ENCODE peak calls at places on chromosomes 1 and 21, in eight cellular contexts. P, B, O, I, S, A, H and T are unnamed samples.

GRCh38 chr1:155127105-155127671 is 488 bp upstream of the EFNA1 start:
- DNase-seq in P (peak; percentile 88), B (no peak), O (no peak), I (peak; percentile 82), S (peak; percentile 82), A (peak; percentile 76), H (peak; percentile 16), T (peak; percentile 19)

GRCh38 chr1:206723500-206724472 is 39.1 kb downstream of the MAPKAPK2 start:
- DNase-seq in P (peak; percentile 45), B (no peak), O (no peak), I (peak; percentile 95), S (peak; percentile 66), A (no peak), H (peak; percentile 85), T (no peak)

GRCh38 chr1:87279966-87280535 is 48.6 kb upstream of the LMO4 start:
- DNase-seq in P (no peak), B (peak; percentile 9), O (peak; percentile 29), I (peak; percentile 21), S (no peak), A (peak; percentile 5), H (no peak), T (no peak)

GRCh38 chr1:67755160-67755559 is 70.2 kb downstream of the GADD45A start:
- DNase-seq in P (no peak), B (peak; percentile 43), O (peak; percentile 41), I (no peak), S (no peak), A (no peak), H (no peak), T (no peak)

GRCh38 chr21:32562426-32562825 is 22.9 kb downstream of the TCP10L start:
- DNase-seq in P (peak; percentile 55), B (no peak), O (no peak), I (peak; percentile 89), S (no peak), A (peak; percentile 9), H (peak; percentile 91), T (no peak)

GRCh38 chr1:34113362-34113761 is 51.7 kb downstream of the CSMD2 start:
- DNase-seq in P (peak; percentile 18), B (no peak), O (peak; percentile 51), I (no peak), S (no peak), A (no peak), H (no peak), T (no peak)

GRCh38 chr1:11990303-11991032 is 10.2 kb downstream of the MFN2 start:
- DNase-seq in P (no peak), B (no peak), O (no peak), I (no peak), S (no peak), A (no peak), H (no peak), T (no peak)

GRCh38 chr1:204323887-204324286 is 35.8 kb downstream of the PLEKHA6 start:
- DNase-seq in P (peak; percentile 85), B (no peak), O (no peak), I (peak; percentile 44), S (no peak), A (peak; percentile 81), H (peak; percentile 58), T (no peak)

GRCh38 chr21:33266784-33267135 is 593 bp downstream of the IL10RB start:
- DNase-seq in P (no peak), B (peak; percentile 77), O (peak; percentile 52), I (no peak), S (no peak), A (no peak), H (no peak), T (peak; percentile 61)

GRCh38 chr1:10213186-10213585 is 2.8 kb downstream of the KIF1B start:
- DNase-seq in P (no peak), B (no peak), O (no peak), I (no peak), S (no peak), A (no peak), H (no peak), T (no peak)

GRCh38 chr1:212760126-212760823 is 31.3 kb downstream of the NSL1 start:
- DNase-seq in P (peak; percentile 12), B (peak; percentile 70), O (peak; percentile 33), I (peak; percentile 31), S (peak; percentile 23), A (peak; percentile 17), H (peak; percentile 11), T (peak; percentile 26)

GRCh38 chr1:17494114-17494729 is 45.3 kb upstream of the ARHGEF10L start:
- DNase-seq in P (peak; percentile 73), B (peak; percentile 75), O (peak; percentile 70), I (peak; percentile 77), S (peak; percentile 81), A (peak; percentile 68), H (peak; percentile 62), T (peak; percentile 60)

GRCh38 chr1:230210326-230210978 is 143.4 kb downstream of the GALNT2 start:
- DNase-seq in P (no peak), B (peak; percentile 3), O (no peak), I (peak; percentile 40), S (peak; percentile 10), A (peak; percentile 48), H (no peak), T (no peak)

GRCh38 chr1:205837380-205837970 is 12.5 kb downstream of the PM20D1 start:
- DNase-seq in P (no peak), B (no peak), O (no peak), I (no peak), S (no peak), A (no peak), H (no peak), T (no peak)

GRCh38 chr1:146036990-146037646 is 15.6 kb upstream of the HJV start:
- DNase-seq in P (peak; percentile 84), B (peak; percentile 88), O (peak; percentile 84), I (peak; percentile 90), S (peak; percentile 90), A (peak; percentile 95), H (peak; percentile 90), T (peak; percentile 85)

GRCh38 chr1:146036241-146036989 is 14.9 kb upstream of the HJV start:
- DNase-seq in P (no peak), B (no peak), O (peak; percentile 44), I (no peak), S (no peak), A (no peak), H (no peak), T (no peak)

GRCh38 chr1:146034976-146035469 is 13.5 kb upstream of the HJV start:
- DNase-seq in P (no peak), B (peak; percentile 35), O (peak; percentile 46), I (peak; percentile 56), S (peak; percentile 48), A (no peak), H (no peak), T (no peak)

DNA sequence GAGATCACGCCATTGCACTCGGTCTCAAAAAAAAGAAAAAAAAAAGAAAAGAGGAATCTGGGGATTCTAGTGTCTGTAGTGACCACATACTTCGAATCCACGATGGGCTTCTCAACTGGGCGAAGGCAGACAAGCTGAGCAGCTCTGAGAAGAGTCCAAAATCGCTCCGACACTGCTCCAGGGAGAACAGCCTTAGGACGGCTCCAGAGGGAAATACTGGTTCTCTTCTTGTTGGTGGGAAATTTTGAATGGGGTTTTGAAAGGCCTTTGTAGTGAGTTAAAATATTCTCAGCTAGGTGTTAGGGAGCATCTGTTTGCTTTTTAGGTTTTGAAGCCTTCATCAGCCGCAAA is 18.3 kb upstream of the HJV start:
- DNase-seq in P (no peak), B (no peak), O (no peak), I (peak; percentile 8), S (no peak), A (peak; percentile 14), H (no peak), T (no peak)
- H3K4me3 ChIP-seq in P (no peak overlapping the region), B (no peak overlapping the region), O (no peak overlapping the region), I (no peak overlapping the region), S (no peak overlapping the region), A (no peak overlapping the region), H (no peak overlapping the region), T (no peak overlapping the region)

GRCh38 chr1:77392486-77392885 is 110.7 kb downstream of the AK5 start:
- DNase-seq in P (no peak), B (no peak), O (no peak), I (no peak), S (no peak), A (no peak), H (no peak), T (no peak)

GRCh38 chr1:77386276-77386675 is 104.5 kb downstream of the AK5 start:
- DNase-seq in P (no peak), B (no peak), O (no peak), I (no peak), S (no peak), A (no peak), H (no peak), T (no peak)

GRCh38 chr1:77385551-77385950 is 103.7 kb downstream of the AK5 start:
- DNase-seq in P (no peak), B (no peak), O (no peak), I (no peak), S (no peak), A (no peak), H (peak; percentile 12), T (no peak)

GRCh38 chr1:77387553-77387952 is 105.7 kb downstream of the AK5 start:
- DNase-seq in P (no peak), B (no peak), O (no peak), I (no peak), S (no peak), A (no peak), H (no peak), T (no peak)

GRCh38 chr1:77388655-77389054 is 106.8 kb downstream of the AK5 start:
- DNase-seq in P (no peak), B (no peak), O (no peak), I (peak; percentile 47), S (no peak), A (peak; percentile 16), H (peak; percentile 54), T (no peak)
- H3K4me3 ChIP-seq in P (no peak overlapping the region), B (no peak overlapping the region), O (no peak overlapping the region), I (no peak overlapping the region), S (no peak overlapping the region), A (no peak overlapping the region), H (no peak overlapping the region), T (no peak overlapping the region)

GRCh38 chr1:22628698-22629444 is 7.6 kb upstream of the C1QA start:
- DNase-seq in P (no peak), B (no peak), O (no peak), I (no peak), S (no peak), A (no peak), H (no peak), T (no peak)

GRCh38 chr1:22627331-22627730 is 9.1 kb upstream of the C1QA start:
- DNase-seq in P (no peak), B (no peak), O (no peak), I (no peak), S (no peak), A (no peak), H (no peak), T (no peak)

GRCh38 chr1:22629886-22630285 is 6.5 kb upstream of the C1QA start:
- DNase-seq in P (no peak), B (no peak), O (no peak), I (no peak), S (no peak), A (no peak), H (no peak), T (no peak)

GRCh38 chr1:22625262-22625925 is 11.0 kb upstream of the C1QA start:
- DNase-seq in P (peak; percentile 35), B (no peak), O (no peak), I (peak; percentile 25), S (peak; percentile 47), A (peak; percentile 11), H (no peak), T (peak; percentile 45)

GRCh38 chr1:22626219-22626902 is 10.1 kb upstream of the C1QA start:
- DNase-seq in P (no peak), B (no peak), O (no peak), I (no peak), S (no peak), A (no peak), H (no peak), T (no peak)
- H3K4me3 ChIP-seq in P (no peak overlapping the region), B (no peak overlapping the region), O (no peak overlapping the region), I (no peak overlapping the region), S (no peak overlapping the region), A (no peak overlapping the region), H (no peak overlapping the region), T (no peak overlapping the region)

GRCh38 chr21:34836933-34837505 is 168.2 kb downstream of the CLIC6 start:
- DNase-seq in P (no peak), B (no peak), O (no peak), I (no peak), S (no peak), A (no peak), H (no peak), T (no peak)
- H3K4me3 ChIP-seq in P (no peak overlapping the region), B (no peak overlapping the region), O (no peak overlapping the region), I (no peak overlapping the region), S (no peak overlapping the region), A (no peak overlapping the region), H (no peak overlapping the region), T (no peak overlapping the region)